ENCODE peak calls at places on chromosomes 5 and 9, in nine cellular contexts. C is astrocyte of the spinal cord; P is NCI-H2171; K is activated CD4-positive, alpha-beta T cell treated with anti-CD3 and anti-CD28 coated beads, Interleukin-2, amount 50 U/mL, for 1 hour; S is right lobe of liver; R is NCI-H1105 treated with DMSO at 0.1 percent for 48 hours; B is glutamatergic neuron; U is T-helper 1 cell; I is aorta. X is an unnamed sample.

GRCh38 chr5:134992148-134992547 is 24.4 kb downstream of the CATSPER3 start:
- DNase-seq in C (no peak), P (no peak), K (no peak), S (no peak), R (no peak), B (no peak), U (no peak), I (no peak), X (no peak)

GRCh38 chr5:126483156-126483555 is 59.9 kb downstream of the GRAMD2B start:
- DNase-seq in C (no peak), P (no peak), K (no peak), S (no peak), R (no peak), B (no peak), U (no peak), I (no peak), X (no peak)

GRCh38 chr9:131053896-131054295 is 42.4 kb upstream of the AIF1L start:
- DNase-seq in C (no peak), P (no peak), K (no peak), S (no peak), R (no peak), B (no peak), U (no peak), I (no peak), X (no peak)

GRCh38 chr5:81222285-81222684 is 10.8 kb upstream of the CKMT2 start:
- DNase-seq in C (no peak), P (no peak), K (no peak), S (no peak), R (no peak), B (no peak), U (no peak), I (no peak), X (no peak)

GRCh38 chr5:34042302-34042701 is 711 bp downstream of the C1QTNF3 start:
- DNase-seq in C (no peak), P (no peak), K (no peak), S (no peak), R (no peak), B (no peak), U (no peak), I (no peak), X (no peak)

GRCh38 chr5:58366461-58366860 is 93.4 kb downstream of the PLK2 start:
- DNase-seq in C (peak), P (no peak), K (no peak), S (no peak), R (no peak), B (no peak), U (no peak), I (no peak), X (no peak)

GRCh38 chr9:136465500-136466154 is 17.2 kb downstream of the SEC16A start:
- DNase-seq in C (no peak), P (no peak), K (no peak), S (no peak), R (no peak), B (no peak), U (no peak), I (peak), X (no peak)

GRCh38 chr9:110626109-110626829 is 42.3 kb upstream of the MUSK start:
- DNase-seq in C (peak), P (no peak), K (no peak), S (no peak), R (no peak), B (no peak), U (no peak), I (no peak), X (no peak)

GRCh38 chr5:756865-757345 is 27.6 kb downstream of the ZDHHC11B start:
- DNase-seq in C (no peak), P (no peak), K (peak), S (peak), R (no peak), B (no peak), U (no peak), I (peak), X (no peak)

GRCh38 chr5:65818592-65818991 is 96.6 kb downstream of the NLN start:
- DNase-seq in C (no peak), P (no peak), K (no peak), S (no peak), R (no peak), B (peak), U (no peak), I (no peak), X (no peak)

GRCh38 chr9:94675008-94675841 is 35.9 kb upstream of the FBP1 start:
- DNase-seq in C (peak), P (no peak), K (no peak), S (no peak), R (no peak), B (no peak), U (no peak), I (no peak), X (no peak)